ENCODE peak calls at places on chromosomes 16 and 17, in six cellular contexts. J is endothelial cell of umbilical vein, H is cardiac muscle cell, T is colonic mucosa, Y is ovary, F is aorta. O is an unnamed sample. For H3K36me3, the result is how much of the 10 kb centered on the place peaks cover.

GRCh38 chr16:67458121-67458641 is 22.8 kb downstream of the ATP6V0D1 start:
- DNase-seq in T (peak), H (no peak), F (no peak), J (no peak), Y (no peak), O (no peak)

GRCh38 chr17:77507116-77507885 is 366.5 kb downstream of the SEC14L1 start:
- DNase-seq in H (peak), Y (no peak), T (no peak), J (no peak), F (peak), O (no peak)

GRCh38 chr16:8663192-8664089 is 11.0 kb upstream of the ABAT start:
- DNase-seq in H (peak), T (no peak), J (no peak), Y (no peak), F (no peak), O (no peak)

GRCh38 chr17:694239-694638 is 20.4 kb downstream of the VPS53 start:
- DNase-seq in H (no peak), Y (no peak), T (no peak), J (peak), F (no peak), O (no peak)

GRCh38 chr17:30926516-30926915 is 4.8 kb downstream of the ADAP2 start:
- DNase-seq in J (no peak), T (no peak), Y (no peak), H (no peak), F (peak), O (no peak)

GRCh38 chr16:84207869-84208268 is 16.9 kb downstream of the ADAD2 start:
- DNase-seq in Y (no peak), F (no peak), J (no peak), H (no peak), T (no peak), O (no peak)

GRCh38 chr16:55120408-55120807 is 189.7 kb downstream of the IRX5 start:
- DNase-seq in H (peak), J (no peak), F (peak), Y (no peak), T (no peak), O (no peak)

GRCh38 chr16:4697867-4698291 is 4.5 kb downstream of the NUDT16L1 start:
- DNase-seq in H (no peak), Y (no peak), F (no peak), J (no peak), T (no peak), O (no peak)

GRCh38 chr17:20284575-20284974 is 182.8 kb downstream of the LGALS9B start:
- DNase-seq in J (no peak), Y (no peak), T (no peak), F (no peak), H (no peak), O (no peak)

GRCh38 chr16:58638148-58639036 is 8.8 kb upstream of the CNOT1 start:
- DNase-seq in F (peak), T (no peak), J (peak), H (no peak), Y (no peak), O (peak)

GRCh38 chr16:84667600-84668309 is 19.4 kb downstream of the KLHL36 start:
- DNase-seq in T (no peak), J (no peak), H (no peak), Y (no peak), F (no peak), O (no peak)

GRCh38 chr17:45722161-45722560 is 62.0 kb upstream of the CRHR1 start:
- DNase-seq in Y (no peak), H (peak), F (no peak), T (no peak), J (no peak), O (peak)

GRCh38 chr16:84519855-84520254 is 15.4 kb upstream of the MEAK7 start:
- DNase-seq in J (no peak), Y (no peak), T (no peak), H (no peak), F (no peak), O (no peak)

GRCh38 chr16:67240506-67240905 is 6.8 kb downstream of the FHOD1 start:
- DNase-seq in F (peak), Y (no peak), J (no peak), H (no peak), T (no peak), O (no peak)

GRCh38 chr16:85420501-85421337 is 192.4 kb upstream of the GSE1 start:
- DNase-seq in T (peak), H (peak), J (peak), Y (peak), F (peak), O (no peak)

GRCh38 chr17:7218166-7218565 is 1.5 kb downstream of the DLG4 start:
- DNase-seq in H (peak), J (no peak), Y (peak), T (no peak), F (no peak), O (no peak)

GRCh38 chr17:63929860-63930766 is 2.0 kb downstream of the CD79B start:
- DNase-seq in T (no peak), J (no peak), H (no peak), Y (no peak), F (no peak), O (no peak)
- H3K4me3 ChIP-seq in T (no peak), J (no peak), H (no peak), Y (no peak), F (no peak), O (no peak)

DNA sequence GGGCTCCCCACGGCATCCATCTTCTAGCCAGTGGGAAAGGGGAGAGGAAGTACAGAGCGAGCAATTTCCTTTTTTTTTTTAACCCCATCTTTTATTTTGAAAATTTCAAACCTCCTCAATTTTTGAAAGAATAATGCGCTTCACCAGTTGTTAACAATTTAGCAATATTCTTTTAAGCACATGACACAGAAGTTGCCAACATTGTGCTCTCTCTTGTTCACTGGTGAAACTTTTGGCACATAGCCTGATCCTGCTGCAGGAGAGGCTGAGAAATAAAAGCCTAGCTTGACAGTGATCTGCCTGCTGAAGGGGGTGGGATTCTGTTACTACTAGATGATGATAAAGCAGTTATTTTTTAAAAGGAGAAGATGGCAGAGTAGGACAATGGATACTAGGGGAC is 12.9 kb downstream of the NAA60 start:
- DNase-seq in Y (no peak), T (no peak), J (peak), F (no peak), H (no peak), O (no peak)
- H3K27ac ChIP-seq in Y (no peak), T (peak), J (peak), F (no peak), H (no peak), O (no peak)

GRCh38 chr16:2528161-2529060 is 2.8 kb downstream of the CEMP1 start:
- DNase-seq in T (no peak), F (no peak), H (no peak), Y (peak), J (no peak), O (no peak)
- H3K36me3 ChIP-seq in T (under half), F (under half), H (under half), Y (under half), J (under half), O (under half)

GRCh38 chr16:1991588-1992474 is 2.1 kb downstream of the SYNGR3 start:
- DNase-seq in J (peak), Y (peak), H (peak), F (peak), T (peak), O (no peak)
- H3K4me3 ChIP-seq in J (no peak), Y (peak), H (peak), F (no peak), T (peak), O (peak)

GRCh38 chr17:81053043-81053970 is 18.4 kb downstream of the BAIAP2 start:
- DNase-seq in F (no peak), Y (no peak), J (peak), T (no peak), H (no peak), O (no peak)
- H3K27ac ChIP-seq in F (no peak), Y (no peak), J (no peak), T (no peak), H (no peak), O (no peak)

GRCh38 chr17:17545984-17546383 is 45.5 kb downstream of the PEMT start:
- DNase-seq in H (no peak), Y (no peak), J (no peak), T (no peak), F (no peak), O (no peak)
- H3K36me3 ChIP-seq in H (under half), Y (under half), J (under half), T (under half), F (under half), O (under half)

DNA sequence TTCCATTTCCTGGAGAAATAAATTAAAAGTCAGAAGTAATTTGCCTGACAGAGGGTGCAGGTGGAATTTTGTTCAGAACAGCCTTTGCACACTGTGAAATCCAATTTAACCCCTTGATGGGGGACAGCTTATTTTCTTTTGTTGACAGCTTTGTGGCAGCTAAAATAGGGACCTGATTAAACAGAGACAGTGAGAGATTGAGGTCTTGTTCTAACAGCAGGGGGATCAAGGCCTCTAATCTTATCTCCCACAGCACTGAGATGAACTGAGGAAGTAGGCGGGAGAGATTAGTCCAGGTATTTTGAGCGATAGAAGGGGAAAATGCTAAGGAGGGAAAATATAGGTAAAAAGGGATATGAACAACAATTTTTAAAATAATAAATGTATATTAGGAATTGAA is 1491.4 kb upstream of the GOT2 start:
- DNase-seq in T (no peak), F (no peak), J (no peak), Y (no peak), H (no peak), O (no peak)
- H3K4me3 ChIP-seq in T (no peak), F (no peak), J (no peak), Y (no peak), H (no peak), O (no peak)

GRCh38 chr16:13093676-13094075 is 192.3 kb downstream of the SHISA9 start:
- DNase-seq in J (no peak), F (no peak), H (peak), T (no peak), Y (no peak), O (no peak)
- H3K27ac ChIP-seq in J (no peak), F (no peak), H (no peak), T (no peak), Y (no peak), O (no peak)

GRCh38 chr17:75493476-75494129 is 21.7 kb downstream of the CASKIN2 start:
- DNase-seq in H (no peak), J (no peak), Y (no peak), F (no peak), T (no peak), O (no peak)

GRCh38 chr17:75494326-75494877 is 20.9 kb downstream of the CASKIN2 start:
- DNase-seq in H (no peak), Y (no peak), T (no peak), J (no peak), F (no peak), O (no peak)

GRCh38 chr17:75498726-75499213 is 16.6 kb downstream of the CASKIN2 start:
- DNase-seq in F (no peak), H (no peak), T (no peak), Y (no peak), J (no peak), O (no peak)

GRCh38 chr17:75498019-75498725 is 17.2 kb downstream of the CASKIN2 start:
- DNase-seq in T (no peak), Y (no peak), J (no peak), H (no peak), F (no peak), O (no peak)

DNA sequence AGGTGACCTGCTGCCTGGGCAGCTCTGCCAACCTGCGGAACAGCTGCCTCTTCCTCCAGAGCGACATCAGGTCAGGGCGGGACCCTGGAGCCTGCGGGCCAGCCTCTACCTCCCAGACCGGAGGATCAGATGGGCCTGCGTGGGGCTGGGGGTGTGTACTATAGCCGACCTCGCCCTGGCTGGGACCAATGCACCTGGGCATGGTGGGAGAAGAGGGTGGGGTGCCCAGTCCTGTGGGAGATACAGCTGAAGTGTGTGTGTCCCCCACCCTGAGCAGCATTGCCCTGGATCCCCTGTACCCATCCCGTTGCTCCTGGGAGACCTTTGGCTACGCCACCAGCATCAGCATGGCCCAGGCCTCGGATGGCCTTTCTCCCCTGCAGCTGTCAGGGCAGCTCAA is 19.3 kb downstream of the CASKIN2 start:
- DNase-seq in H (no peak), Y (no peak), F (no peak), J (no peak), T (no peak), O (no peak)
- H3K36me3 ChIP-seq in H (under half), Y (under half), F (under half), J (under half), T (under half), O (under half)

O was measured in iPS DF 6.9.